ENCODE peak calls at places on chromosomes 5 and 9, in ten cellular contexts. One of them, this sample, is unnamed.
A peak's percentile ranks its signal among the peaks of the same experiment; 100 is the strongest.

GRCh38 chr9:113808391-113809191 is 67.5 kb upstream of the ZNF618 start:
- DNase-seq in right cardiac atrium: peak; percentile 61
- DNase-seq in naive B cell: no peak
- DNase-seq in activated CD4-positive, alpha-beta memory T cell treated with anti-CD3 and anti-CD28 coated beads, Interleukin-2, amount 10 ng/mL, durations not matched to agents 7 days and 5 days: no peak
- DNase-seq in glomerular endothelial cell: no peak
- DNase-seq in AG10803: peak; percentile 84
- DNase-seq in NCI-H748 treated with DMSO at 0.1 percent for 48 hours: no peak
- DNase-seq in IMR-90: peak; percentile 83
- DNase-seq in activated T-cell treated with anti-CD3 and anti-CD28 coated beads for 48 hours: no peak
- DNase-seq in upper lobe of right lung: no peak
- DNase-seq in this sample: no peak

GRCh38 chr5:41874512-41875060 is 4.4 kb upstream of the OXCT1 start:
- DNase-seq in glomerular endothelial cell: no peak
- DNase-seq in naive B cell: no peak
- DNase-seq in upper lobe of right lung: no peak
- DNase-seq in activated T-cell treated with anti-CD3 and anti-CD28 coated beads for 48 hours: no peak
- DNase-seq in activated CD4-positive, alpha-beta memory T cell treated with anti-CD3 and anti-CD28 coated beads, Interleukin-2, amount 10 ng/mL, durations not matched to agents 7 days and 5 days: no peak
- DNase-seq in AG10803: no peak
- DNase-seq in right cardiac atrium: no peak
- DNase-seq in IMR-90: no peak
- DNase-seq in NCI-H748 treated with DMSO at 0.1 percent for 48 hours: no peak
- DNase-seq in this sample: no peak

GRCh38 chr5:173890195-173890951 is 2.2 kb downstream of the CPEB4 start:
- DNase-seq in activated CD4-positive, alpha-beta memory T cell treated with anti-CD3 and anti-CD28 coated beads, Interleukin-2, amount 10 ng/mL, durations not matched to agents 7 days and 5 days: no peak
- DNase-seq in upper lobe of right lung: no peak
- DNase-seq in right cardiac atrium: peak; percentile 59
- DNase-seq in glomerular endothelial cell: no peak
- DNase-seq in activated T-cell treated with anti-CD3 and anti-CD28 coated beads for 48 hours: no peak
- DNase-seq in naive B cell: no peak
- DNase-seq in IMR-90: peak; percentile 30
- DNase-seq in AG10803: peak; percentile 27
- DNase-seq in NCI-H748 treated with DMSO at 0.1 percent for 48 hours: peak; percentile 47
- DNase-seq in this sample: peak; percentile 34

GRCh38 chr5:173888473-173889135 is 455 bp downstream of the CPEB4 start:
- DNase-seq in activated T-cell treated with anti-CD3 and anti-CD28 coated beads for 48 hours: no peak
- DNase-seq in right cardiac atrium: peak; percentile 63
- DNase-seq in upper lobe of right lung: peak; percentile 74
- DNase-seq in NCI-H748 treated with DMSO at 0.1 percent for 48 hours: no peak
- DNase-seq in AG10803: peak; percentile 35
- DNase-seq in IMR-90: peak; percentile 24
- DNase-seq in activated CD4-positive, alpha-beta memory T cell treated with anti-CD3 and anti-CD28 coated beads, Interleukin-2, amount 10 ng/mL, durations not matched to agents 7 days and 5 days: peak; percentile 22
- DNase-seq in glomerular endothelial cell: no peak
- DNase-seq in naive B cell: peak; percentile 3
- DNase-seq in this sample: peak; percentile 26

GRCh38 chr5:173969167-173970049 is 19.6 kb upstream of the C5orf47 start:
- DNase-seq in NCI-H748 treated with DMSO at 0.1 percent for 48 hours: no peak
- DNase-seq in upper lobe of right lung: no peak
- DNase-seq in right cardiac atrium: no peak
- DNase-seq in activated CD4-positive, alpha-beta memory T cell treated with anti-CD3 and anti-CD28 coated beads, Interleukin-2, amount 10 ng/mL, durations not matched to agents 7 days and 5 days: no peak
- DNase-seq in naive B cell: no peak
- DNase-seq in glomerular endothelial cell: no peak
- DNase-seq in AG10803: peak; percentile 49
- DNase-seq in activated T-cell treated with anti-CD3 and anti-CD28 coated beads for 48 hours: no peak
- DNase-seq in IMR-90: peak; percentile 88
- DNase-seq in this sample: peak; percentile 91

GRCh38 chr9:95102001-95102433 is 215.5 kb downstream of the FANCC start:
- DNase-seq in activated CD4-positive, alpha-beta memory T cell treated with anti-CD3 and anti-CD28 coated beads, Interleukin-2, amount 10 ng/mL, durations not matched to agents 7 days and 5 days: no peak
- DNase-seq in activated T-cell treated with anti-CD3 and anti-CD28 coated beads for 48 hours: no peak
- DNase-seq in naive B cell: no peak
- DNase-seq in IMR-90: no peak
- DNase-seq in AG10803: no peak
- DNase-seq in glomerular endothelial cell: no peak
- DNase-seq in upper lobe of right lung: no peak
- DNase-seq in right cardiac atrium: no peak
- DNase-seq in NCI-H748 treated with DMSO at 0.1 percent for 48 hours: no peak
- DNase-seq in this sample: no peak

GRCh38 chr5:93596310-93596675 is 13.3 kb downstream of the NR2F1 start:
- DNase-seq in upper lobe of right lung: no peak
- DNase-seq in NCI-H748 treated with DMSO at 0.1 percent for 48 hours: no peak
- DNase-seq in glomerular endothelial cell: no peak
- DNase-seq in AG10803: no peak
- DNase-seq in naive B cell: no peak
- DNase-seq in activated CD4-positive, alpha-beta memory T cell treated with anti-CD3 and anti-CD28 coated beads, Interleukin-2, amount 10 ng/mL, durations not matched to agents 7 days and 5 days: no peak
- DNase-seq in IMR-90: no peak
- DNase-seq in right cardiac atrium: peak; percentile 37
- DNase-seq in activated T-cell treated with anti-CD3 and anti-CD28 coated beads for 48 hours: no peak
- DNase-seq in this sample: no peak

GRCh38 chr5:19172926-19173425 is 815.0 kb downstream of the CDH18 start:
- DNase-seq in naive B cell: no peak
- DNase-seq in upper lobe of right lung: no peak
- DNase-seq in activated T-cell treated with anti-CD3 and anti-CD28 coated beads for 48 hours: no peak
- DNase-seq in activated CD4-positive, alpha-beta memory T cell treated with anti-CD3 and anti-CD28 coated beads, Interleukin-2, amount 10 ng/mL, durations not matched to agents 7 days and 5 days: no peak
- DNase-seq in NCI-H748 treated with DMSO at 0.1 percent for 48 hours: no peak
- DNase-seq in IMR-90: no peak
- DNase-seq in glomerular endothelial cell: no peak
- DNase-seq in AG10803: no peak
- DNase-seq in right cardiac atrium: peak; percentile 49
- DNase-seq in this sample: no peak

GRCh38 chr5:1765141-1765879 is 34.3 kb downstream of the MRPL36 start:
- DNase-seq in AG10803: no peak
- DNase-seq in upper lobe of right lung: no peak
- DNase-seq in IMR-90: peak; percentile 13
- DNase-seq in glomerular endothelial cell: no peak
- DNase-seq in activated T-cell treated with anti-CD3 and anti-CD28 coated beads for 48 hours: no peak
- DNase-seq in activated CD4-positive, alpha-beta memory T cell treated with anti-CD3 and anti-CD28 coated beads, Interleukin-2, amount 10 ng/mL, durations not matched to agents 7 days and 5 days: no peak
- DNase-seq in naive B cell: no peak
- DNase-seq in NCI-H748 treated with DMSO at 0.1 percent for 48 hours: no peak
- DNase-seq in right cardiac atrium: no peak
- DNase-seq in this sample: peak; percentile 21

GRCh38 chr9:69200071-69200470 is 26.0 kb downstream of the TJP2 start:
- DNase-seq in upper lobe of right lung: no peak
- DNase-seq in activated CD4-positive, alpha-beta memory T cell treated with anti-CD3 and anti-CD28 coated beads, Interleukin-2, amount 10 ng/mL, durations not matched to agents 7 days and 5 days: peak; percentile 21
- DNase-seq in AG10803: no peak
- DNase-seq in naive B cell: no peak
- DNase-seq in right cardiac atrium: no peak
- DNase-seq in activated T-cell treated with anti-CD3 and anti-CD28 coated beads for 48 hours: no peak
- DNase-seq in NCI-H748 treated with DMSO at 0.1 percent for 48 hours: no peak
- DNase-seq in IMR-90: peak; percentile 55
- DNase-seq in glomerular endothelial cell: no peak
- DNase-seq in this sample: no peak

GRCh38 chr5:149710575-149710974 is 19.5 kb upstream of the PPARGC1B start:
- DNase-seq in activated T-cell treated with anti-CD3 and anti-CD28 coated beads for 48 hours: no peak
- DNase-seq in NCI-H748 treated with DMSO at 0.1 percent for 48 hours: no peak
- DNase-seq in glomerular endothelial cell: no peak
- DNase-seq in right cardiac atrium: no peak
- DNase-seq in IMR-90: no peak
- DNase-seq in upper lobe of right lung: no peak
- DNase-seq in activated CD4-positive, alpha-beta memory T cell treated with anti-CD3 and anti-CD28 coated beads, Interleukin-2, amount 10 ng/mL, durations not matched to agents 7 days and 5 days: no peak
- DNase-seq in AG10803: no peak
- DNase-seq in naive B cell: no peak
- DNase-seq in this sample: no peak

GRCh38 chr9:82234160-82234943 is 245.8 kb downstream of the SPATA31D1 start:
- DNase-seq in IMR-90: no peak
- DNase-seq in activated CD4-positive, alpha-beta memory T cell treated with anti-CD3 and anti-CD28 coated beads, Interleukin-2, amount 10 ng/mL, durations not matched to agents 7 days and 5 days: no peak
- DNase-seq in upper lobe of right lung: no peak
- DNase-seq in activated T-cell treated with anti-CD3 and anti-CD28 coated beads for 48 hours: no peak
- DNase-seq in NCI-H748 treated with DMSO at 0.1 percent for 48 hours: no peak
- DNase-seq in right cardiac atrium: no peak
- DNase-seq in AG10803: no peak
- DNase-seq in naive B cell: peak; percentile 21
- DNase-seq in glomerular endothelial cell: no peak
- DNase-seq in this sample: no peak

This sample was measured in Caco-2.